ENCODE peak calls at places on chromosomes 5 and 9, in four cellular contexts. One of them, this sample, is unnamed.

GRCh38 chr9:123643518-123643917 is 286.4 kb downstream of the DENND1A start:
- DNase-seq in CD8-positive, alpha-beta T cell: no peak
- DNase-seq in gastrocnemius medialis: no peak
- DNase-seq in foreskin keratinocyte: peak; percentile 28
- DNase-seq in this sample: peak; percentile 75

GRCh38 chr5:139698461-139699146 is 50.5 kb downstream of the CXXC5 start:
- DNase-seq in CD8-positive, alpha-beta T cell: no peak
- DNase-seq in gastrocnemius medialis: no peak
- DNase-seq in foreskin keratinocyte: no peak
- DNase-seq in this sample: peak; percentile 57

GRCh38 chr9:27431573-27431972 is 92.5 kb upstream of the IFNK start:
- DNase-seq in CD8-positive, alpha-beta T cell: no peak
- DNase-seq in gastrocnemius medialis: no peak
- DNase-seq in foreskin keratinocyte: no peak
- DNase-seq in this sample: no peak

GRCh38 chr5:151642472-151643140 is 44.1 kb downstream of the SPARC start:
- DNase-seq in CD8-positive, alpha-beta T cell: no peak
- DNase-seq in gastrocnemius medialis: no peak
- DNase-seq in foreskin keratinocyte: no peak
- DNase-seq in this sample: no peak

GRCh38 chr5:180799902-180800801 is 2.5 kb downstream of the MGAT1 start:
- DNase-seq in CD8-positive, alpha-beta T cell: peak; percentile 48
- DNase-seq in gastrocnemius medialis: no peak
- DNase-seq in foreskin keratinocyte: peak; percentile 91
- DNase-seq in this sample: peak; percentile 87

GRCh38 chr5:65247594-65247993 is 234.1 kb downstream of the ADAMTS6 start:
- DNase-seq in CD8-positive, alpha-beta T cell: no peak
- DNase-seq in gastrocnemius medialis: no peak
- DNase-seq in foreskin keratinocyte: peak; percentile 29
- DNase-seq in this sample: peak; percentile 31

GRCh38 chr9:94085062-94085639 is 887 bp downstream of the PTPDC1 start:
- DNase-seq in CD8-positive, alpha-beta T cell: no peak
- DNase-seq in gastrocnemius medialis: no peak
- DNase-seq in foreskin keratinocyte: no peak
- DNase-seq in this sample: peak; percentile 21

GRCh38 chr9:115717711-115718173 is 435.8 kb upstream of the PAPPA start:
- DNase-seq in CD8-positive, alpha-beta T cell: no peak
- DNase-seq in gastrocnemius medialis: no peak
- DNase-seq in foreskin keratinocyte: peak; percentile 56
- DNase-seq in this sample: no peak

GRCh38 chr9:20496328-20496727 is 126.0 kb downstream of the MLLT3 start:
- DNase-seq in CD8-positive, alpha-beta T cell: no peak
- DNase-seq in gastrocnemius medialis: no peak
- DNase-seq in foreskin keratinocyte: no peak
- DNase-seq in this sample: no peak

GRCh38 chr5:139642891-139643871 is 5.0 kb upstream of the CXXC5 start:
- DNase-seq in CD8-positive, alpha-beta T cell: no peak
- DNase-seq in gastrocnemius medialis: no peak
- DNase-seq in foreskin keratinocyte: no peak
- DNase-seq in this sample: peak; percentile 21

GRCh38 chr9:95809686-95810085 is 65.8 kb upstream of the ERCC6L2 start:
- DNase-seq in CD8-positive, alpha-beta T cell: no peak
- DNase-seq in gastrocnemius medialis: no peak
- DNase-seq in foreskin keratinocyte: no peak
- DNase-seq in this sample: no peak

GRCh38 chr9:33988219-33988890 is 60.3 kb downstream of the UBAP2 start:
- DNase-seq in CD8-positive, alpha-beta T cell: no peak
- DNase-seq in gastrocnemius medialis: no peak
- DNase-seq in foreskin keratinocyte: peak; percentile 52
- DNase-seq in this sample: peak; percentile 73

GRCh38 chr9:90092512-90092911 is 487.7 kb downstream of the GADD45G start:
- DNase-seq in CD8-positive, alpha-beta T cell: no peak
- DNase-seq in gastrocnemius medialis: no peak
- DNase-seq in foreskin keratinocyte: no peak
- DNase-seq in this sample: no peak

GRCh38 chr9:115524467-115525059 is 406.6 kb upstream of the TNC start:
- DNase-seq in CD8-positive, alpha-beta T cell: no peak
- DNase-seq in gastrocnemius medialis: no peak
- DNase-seq in foreskin keratinocyte: peak; percentile 67
- DNase-seq in this sample: peak; percentile 74

GRCh38 chr5:79832911-79833310 is 143.3 kb downstream of the CMYA5 start:
- DNase-seq in CD8-positive, alpha-beta T cell: no peak
- DNase-seq in gastrocnemius medialis: no peak
- DNase-seq in foreskin keratinocyte: no peak
- DNase-seq in this sample: no peak

GRCh38 chr9:113929634-113930092 is 53.6 kb downstream of the ZNF618 start:
- DNase-seq in CD8-positive, alpha-beta T cell: no peak
- DNase-seq in gastrocnemius medialis: no peak
- DNase-seq in foreskin keratinocyte: peak; percentile 25
- DNase-seq in this sample: peak; percentile 59

GRCh38 chr5:109769597-109770291 is 80.0 kb downstream of the MAN2A1 start:
- DNase-seq in CD8-positive, alpha-beta T cell: no peak
- DNase-seq in gastrocnemius medialis: no peak
- DNase-seq in foreskin keratinocyte: no peak
- DNase-seq in this sample: peak; percentile 40

GRCh38 chr5:73719616-73720015 is 93.6 kb downstream of the ARHGEF28 start:
- DNase-seq in CD8-positive, alpha-beta T cell: no peak
- DNase-seq in gastrocnemius medialis: no peak
- DNase-seq in foreskin keratinocyte: no peak
- DNase-seq in this sample: no peak

GRCh38 chr9:21684831-21685362 is 117.5 kb upstream of the MTAP start:
- DNase-seq in CD8-positive, alpha-beta T cell: no peak
- DNase-seq in gastrocnemius medialis: no peak
- DNase-seq in foreskin keratinocyte: peak; percentile 100
- DNase-seq in this sample: peak; percentile 99

GRCh38 chr9:111231801-111232580 is 98.0 kb downstream of the OR2K2 start:
- DNase-seq in CD8-positive, alpha-beta T cell: no peak
- DNase-seq in gastrocnemius medialis: no peak
- DNase-seq in foreskin keratinocyte: no peak
- DNase-seq in this sample: no peak

GRCh38 chr9:8745347-8745746 is 945.8 kb upstream of the DMAC1 start:
- DNase-seq in CD8-positive, alpha-beta T cell: no peak
- DNase-seq in gastrocnemius medialis: no peak
- DNase-seq in foreskin keratinocyte: no peak
- DNase-seq in this sample: no peak

GRCh38 chr5:160023883-160024635 is 15.1 kb downstream of the TTC1 start:
- DNase-seq in CD8-positive, alpha-beta T cell: no peak
- DNase-seq in gastrocnemius medialis: no peak
- DNase-seq in foreskin keratinocyte: no peak
- DNase-seq in this sample: no peak

GRCh38 chr5:132496631-132497487 is 6.3 kb upstream of the IRF1 start:
- DNase-seq in CD8-positive, alpha-beta T cell: no peak
- DNase-seq in gastrocnemius medialis: peak; percentile 58
- DNase-seq in foreskin keratinocyte: no peak
- DNase-seq in this sample: peak; percentile 29

GRCh38 chr5:865168-865521 is 14.4 kb upstream of the ZDHHC11 start:
- DNase-seq in CD8-positive, alpha-beta T cell: no peak
- DNase-seq in gastrocnemius medialis: no peak
- DNase-seq in foreskin keratinocyte: no peak
- DNase-seq in this sample: no peak

GRCh38 chr5:864492-865167 is 13.8 kb upstream of the ZDHHC11 start:
- DNase-seq in CD8-positive, alpha-beta T cell: no peak
- DNase-seq in gastrocnemius medialis: no peak
- DNase-seq in foreskin keratinocyte: no peak
- DNase-seq in this sample: no peak

GRCh38 chr5:865771-866170 is 15.0 kb upstream of the ZDHHC11 start:
- DNase-seq in CD8-positive, alpha-beta T cell: no peak
- DNase-seq in gastrocnemius medialis: no peak
- DNase-seq in foreskin keratinocyte: no peak
- DNase-seq in this sample: no peak

GRCh38 chr5:868599-869135 is 17.9 kb upstream of the ZDHHC11 start:
- DNase-seq in CD8-positive, alpha-beta T cell: no peak
- DNase-seq in gastrocnemius medialis: no peak
- DNase-seq in foreskin keratinocyte: no peak
- DNase-seq in this sample: no peak

GRCh38 chr5:867300-867699 is 16.5 kb upstream of the ZDHHC11 start:
- DNase-seq in CD8-positive, alpha-beta T cell: no peak
- DNase-seq in gastrocnemius medialis: no peak
- DNase-seq in foreskin keratinocyte: no peak
- DNase-seq in this sample: no peak
- TF ChIP-seq CTCF in CD8-positive, alpha-beta T cell: no peak
- TF ChIP-seq CTCF in gastrocnemius medialis: no peak
- TF ChIP-seq CTCF in foreskin keratinocyte: no peak
- TF ChIP-seq CTCF in this sample: no peak

DNA sequence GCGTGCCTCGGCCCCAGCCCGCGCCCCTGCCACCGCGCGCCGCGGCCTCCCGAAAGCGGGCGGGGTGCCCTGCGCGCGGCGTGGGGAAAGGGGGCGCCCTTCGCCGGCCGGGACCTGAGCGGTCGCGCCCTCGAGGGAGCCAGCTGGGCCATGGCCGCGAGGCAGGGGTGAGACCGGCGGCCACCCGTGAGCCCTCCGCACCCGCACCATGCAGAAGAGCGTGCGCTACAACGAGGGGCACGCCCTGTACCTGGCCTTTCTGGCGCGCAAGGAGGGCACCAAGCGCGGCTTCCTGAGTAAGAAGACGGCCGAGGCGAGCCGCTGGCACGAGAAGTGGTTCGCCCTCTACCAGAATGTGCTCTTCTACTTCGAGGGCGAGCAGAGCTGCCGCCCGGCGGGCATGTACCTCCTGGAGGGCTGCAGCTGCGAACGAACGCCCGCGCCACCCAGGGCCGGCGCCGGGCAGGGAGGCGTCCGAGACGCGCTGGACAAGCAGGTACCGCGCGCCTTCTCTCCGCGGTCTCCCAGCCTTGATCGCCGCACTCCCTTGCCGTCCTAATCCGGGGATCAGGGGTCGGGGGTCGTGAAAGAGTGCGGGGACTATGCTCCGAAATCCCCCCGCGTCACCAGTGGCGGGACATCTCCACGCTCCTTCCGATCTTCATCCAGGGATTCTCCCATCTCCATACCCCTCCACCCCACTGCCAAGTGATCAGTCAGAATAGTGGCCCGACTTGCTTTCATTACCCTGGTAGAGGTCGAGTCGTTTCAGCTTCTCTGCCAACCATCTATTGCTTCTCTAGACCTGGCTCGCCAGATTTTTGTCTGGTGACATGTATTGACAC is 590 bp downstream of the RASGRF2 start:
- DNase-seq in CD8-positive, alpha-beta T cell: peak; percentile 79
- DNase-seq in gastrocnemius medialis: no peak
- DNase-seq in foreskin keratinocyte: peak; percentile 25
- DNase-seq in this sample: peak; percentile 43
- TF ChIP-seq CTCF in CD8-positive, alpha-beta T cell: no peak
- TF ChIP-seq CTCF in gastrocnemius medialis: no peak
- TF ChIP-seq CTCF in foreskin keratinocyte: peak; percentile 8
- TF ChIP-seq CTCF in this sample: no peak

DNA sequence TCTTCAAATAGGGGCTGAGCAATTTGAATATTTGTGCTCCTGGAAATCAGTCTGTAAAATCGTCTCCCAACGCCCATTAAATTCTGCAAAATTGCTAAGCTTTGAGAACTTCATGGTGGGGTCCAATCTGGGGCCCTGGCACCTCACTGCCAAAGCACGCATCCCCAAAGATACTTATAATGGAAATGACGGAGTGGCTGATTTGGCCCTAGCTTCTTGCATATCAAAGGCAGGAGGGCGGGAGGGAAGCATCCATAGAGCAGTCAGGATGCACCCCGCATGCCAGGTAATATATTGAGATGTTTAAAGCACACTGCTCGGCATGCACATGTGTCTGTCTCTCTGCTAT is 422.3 kb downstream of the EBF1 start:
- DNase-seq in CD8-positive, alpha-beta T cell: no peak
- DNase-seq in gastrocnemius medialis: no peak
- DNase-seq in foreskin keratinocyte: no peak
- DNase-seq in this sample: no peak
- TF ChIP-seq CTCF in CD8-positive, alpha-beta T cell: no peak
- TF ChIP-seq CTCF in gastrocnemius medialis: no peak
- TF ChIP-seq CTCF in foreskin keratinocyte: no peak
- TF ChIP-seq CTCF in this sample: no peak

GRCh38 chr5:29367176-29367833 is 1826.2 kb upstream of the CDH6 start:
- DNase-seq in CD8-positive, alpha-beta T cell: no peak
- DNase-seq in gastrocnemius medialis: no peak
- DNase-seq in foreskin keratinocyte: no peak
- DNase-seq in this sample: peak; percentile 0
- TF ChIP-seq CTCF in CD8-positive, alpha-beta T cell: no peak
- TF ChIP-seq CTCF in gastrocnemius medialis: no peak
- TF ChIP-seq CTCF in foreskin keratinocyte: no peak
- TF ChIP-seq CTCF in this sample: no peak

GRCh38 chr9:76269789-76270188 is 124.4 kb downstream of the RFK start:
- DNase-seq in CD8-positive, alpha-beta T cell: no peak
- DNase-seq in gastrocnemius medialis: no peak
- DNase-seq in foreskin keratinocyte: peak; percentile 64
- DNase-seq in this sample: peak; percentile 48

GRCh38 chr9:76271755-76272154 is 122.5 kb downstream of the RFK start:
- DNase-seq in CD8-positive, alpha-beta T cell: no peak
- DNase-seq in gastrocnemius medialis: no peak
- DNase-seq in foreskin keratinocyte: no peak
- DNase-seq in this sample: no peak

GRCh38 chr9:76266649-76267627 is 127.3 kb downstream of the RFK start:
- DNase-seq in CD8-positive, alpha-beta T cell: no peak
- DNase-seq in gastrocnemius medialis: no peak
- DNase-seq in foreskin keratinocyte: no peak
- DNase-seq in this sample: no peak
- TF ChIP-seq CTCF in CD8-positive, alpha-beta T cell: no peak
- TF ChIP-seq CTCF in gastrocnemius medialis: no peak
- TF ChIP-seq CTCF in foreskin keratinocyte: no peak
- TF ChIP-seq CTCF in this sample: no peak

GRCh38 chr5:179679014-179679674 is 1.7 kb downstream of the CBY3 start:
- DNase-seq in CD8-positive, alpha-beta T cell: peak; percentile 79
- DNase-seq in gastrocnemius medialis: peak; percentile 32
- DNase-seq in foreskin keratinocyte: peak; percentile 64
- DNase-seq in this sample: peak; percentile 69

GRCh38 chr5:179680014-179680779 is 637 bp downstream of the CBY3 start:
- DNase-seq in CD8-positive, alpha-beta T cell: no peak
- DNase-seq in gastrocnemius medialis: no peak
- DNase-seq in foreskin keratinocyte: no peak
- DNase-seq in this sample: no peak

GRCh38 chr5:179680780-179681411 is at the start of gene CBY3:
- DNase-seq in CD8-positive, alpha-beta T cell: no peak
- DNase-seq in gastrocnemius medialis: no peak
- DNase-seq in foreskin keratinocyte: peak; percentile 7
- DNase-seq in this sample: no peak

DNA sequence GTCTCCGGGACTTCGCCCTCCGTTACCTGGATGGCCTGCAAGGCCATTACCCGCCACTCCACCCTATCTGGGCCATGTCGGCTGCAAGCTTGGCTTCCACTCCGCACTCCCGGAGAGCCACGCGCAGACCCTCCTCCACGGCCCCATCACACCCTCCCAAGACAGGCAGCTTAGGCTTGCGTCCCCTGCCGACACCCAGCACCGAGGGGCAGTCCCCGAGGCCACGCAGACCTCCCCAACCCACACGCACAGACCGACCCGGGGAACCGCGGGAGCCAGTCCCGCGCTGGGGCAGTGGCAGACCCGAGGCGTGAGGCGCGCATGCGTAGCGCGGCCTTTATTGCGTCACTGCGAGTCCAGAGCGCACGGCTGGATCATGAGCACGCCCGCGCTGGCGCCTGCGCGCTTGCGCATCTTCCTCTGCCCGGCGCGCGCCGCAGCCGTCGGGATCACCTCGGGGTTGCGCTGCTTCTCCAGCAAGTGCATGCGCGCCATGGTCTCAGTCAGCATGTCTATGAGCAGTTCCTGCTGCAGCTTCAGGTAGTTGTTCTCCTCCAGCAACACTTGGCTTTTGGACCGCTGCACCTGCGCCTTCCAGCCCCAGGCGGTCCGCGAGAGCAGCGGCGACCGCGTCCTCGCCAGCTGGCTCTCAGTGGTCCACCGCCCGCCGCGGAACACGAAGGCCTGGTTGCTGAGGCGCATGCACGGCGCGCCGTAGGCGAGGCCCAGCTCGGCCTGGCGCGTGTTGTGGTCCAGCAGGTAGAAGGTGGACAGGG is 2.4 kb downstream of the CBY3 start:
- DNase-seq in CD8-positive, alpha-beta T cell: peak; percentile 94
- DNase-seq in gastrocnemius medialis: peak; percentile 89
- DNase-seq in foreskin keratinocyte: peak; percentile 85
- DNase-seq in this sample: peak; percentile 95
- TF ChIP-seq CTCF in CD8-positive, alpha-beta T cell: no peak
- TF ChIP-seq CTCF in gastrocnemius medialis: no peak
- TF ChIP-seq CTCF in foreskin keratinocyte: peak; percentile 25
- TF ChIP-seq CTCF in this sample: no peak